ENCODE peak calls at places on chromosomes 7 and 10, in nine cellular contexts. I is ovary, B is esophagus muscularis mucosa, G is spleen, H is H54, U is suprapubic skin, N is upper lobe of left lung, F is adrenal gland, M is body of pancreas. C is an unnamed sample.

GRCh38 chr7:37665352-37666022 is 18.1 kb upstream of the GPR141 start:
- DNase-seq in I (no peak), B (no peak), G (no peak), H (no peak), U (no peak), N (no peak), F (no peak), M (no peak), C (no peak)

GRCh38 chr10:91088300-91089140 is 131.9 kb upstream of the PCGF5 start:
- DNase-seq in I (no peak), B (peak), G (no peak), H (no peak), U (no peak), N (no peak), F (no peak), M (no peak), C (no peak)

GRCh38 chr10:30433286-30433778 is 652 bp upstream of the MAP3K8 start:
- DNase-seq in I (peak), B (peak), G (peak), H (no peak), U (peak), N (peak), F (peak), M (peak), C (peak)

GRCh38 chr7:116292381-116292780 is 82.0 kb downstream of the TES start:
- DNase-seq in I (no peak), B (no peak), G (no peak), H (no peak), U (no peak), N (no peak), F (no peak), M (no peak), C (no peak)

GRCh38 chr7:75064291-75064690 is 9.3 kb downstream of the RCC1L start:
- DNase-seq in I (no peak), B (no peak), G (peak), H (no peak), U (no peak), N (no peak), F (no peak), M (no peak), C (no peak)

GRCh38 chr7:25643770-25644394 is 415.6 kb upstream of the NPVF start:
- DNase-seq in I (no peak), B (peak), G (no peak), H (no peak), U (no peak), N (no peak), F (no peak), M (no peak), C (no peak)

GRCh38 chr10:50809596-50809995 is 69.9 kb downstream of the ASAH2B start:
- DNase-seq in I (no peak), B (no peak), G (no peak), H (no peak), U (no peak), N (no peak), F (no peak), M (no peak), C (no peak)

GRCh38 chr7:100465702-100466311 is 1.7 kb upstream of the SPACDR start:
- DNase-seq in I (peak), B (no peak), G (peak), H (peak), U (no peak), N (peak), F (peak), M (peak), C (peak)

GRCh38 chr10:17430647-17431355 is 23.6 kb downstream of the ST8SIA6 start:
- DNase-seq in I (peak), B (no peak), G (no peak), H (no peak), U (no peak), N (peak), F (peak), M (peak), C (peak)

GRCh38 chr7:1160665-1161010 is 642 bp upstream of the ZFAND2A start:
- DNase-seq in I (no peak), B (no peak), G (peak), H (peak), U (no peak), N (peak), F (no peak), M (no peak), C (peak)

GRCh38 chr7:107661081-107661864 is 645 bp downstream of the SLC26A4 start:
- DNase-seq in I (peak), B (no peak), G (peak), H (no peak), U (no peak), N (peak), F (peak), M (peak), C (peak)

GRCh38 chr7:84422790-84423189 is 228.2 kb upstream of the SEMA3A start:
- DNase-seq in I (no peak), B (no peak), G (no peak), H (no peak), U (no peak), N (no peak), F (no peak), M (no peak), C (no peak)

GRCh38 chr10:3248526-3249255 is 76.1 kb upstream of the PITRM1 start:
- DNase-seq in I (no peak), B (no peak), G (no peak), H (peak), U (no peak), N (no peak), F (no peak), M (peak), C (no peak)

GRCh38 chr10:70518695-70519094 is 40.1 kb downstream of the PALD1 start:
- DNase-seq in I (no peak), B (no peak), G (no peak), H (peak), U (no peak), N (no peak), F (no peak), M (no peak), C (no peak)

GRCh38 chr10:96765406-96766240 is 45.3 kb upstream of the PIK3AP1 start:
- DNase-seq in I (peak), B (no peak), G (peak), H (peak), U (peak), N (peak), F (peak), M (peak), C (peak)

GRCh38 chr7:48084727-48085432 is 4.2 kb upstream of the UPP1 start:
- DNase-seq in I (peak), B (no peak), G (peak), H (peak), U (no peak), N (peak), F (peak), M (peak), C (peak)

GRCh38 chr10:43204943-43205671 is 61.8 kb downstream of the RASGEF1A start:
- DNase-seq in I (no peak), B (no peak), G (peak), H (peak), U (peak), N (peak), F (peak), M (peak), C (peak)

GRCh38 chr10:95260397-95260881 is 30.4 kb downstream of the PDLIM1 start:
- DNase-seq in I (no peak), B (peak), G (no peak), H (peak), U (peak), N (no peak), F (no peak), M (peak), C (no peak)

GRCh38 chr7:214410-215212 is 22.2 kb downstream of the FAM20C start:
- DNase-seq in I (no peak), B (no peak), G (no peak), H (peak), U (no peak), N (no peak), F (no peak), M (no peak), C (no peak)

GRCh38 chr7:27150568-27151340 is 1.6 kb downstream of the HOXA3 start:
- DNase-seq in I (peak), B (no peak), G (peak), H (peak), U (peak), N (peak), F (peak), M (peak), C (peak)

GRCh38 chr7:84412161-84412969 is 217.8 kb upstream of the SEMA3A start:
- DNase-seq in I (no peak), B (no peak), G (no peak), H (peak), U (no peak), N (no peak), F (no peak), M (no peak), C (no peak)

GRCh38 chr10:64537931-64538330 is 1016.7 kb downstream of the REEP3 start:
- DNase-seq in I (no peak), B (no peak), G (no peak), H (no peak), U (no peak), N (no peak), F (no peak), M (no peak), C (no peak)

GRCh38 chr7:124452176-124452575 is 313.4 kb downstream of the GPR37 start:
- DNase-seq in I (no peak), B (no peak), G (no peak), H (no peak), U (no peak), N (no peak), F (no peak), M (no peak), C (no peak)

GRCh38 chr10:35890061-35890969 is 248.2 kb upstream of the FZD8 start:
- DNase-seq in I (no peak), B (peak), G (no peak), H (no peak), U (no peak), N (no peak), F (no peak), M (no peak), C (no peak)

GRCh38 chr10:8337332-8337651 is 282.8 kb downstream of the GATA3 start:
- DNase-seq in I (no peak), B (no peak), G (no peak), H (no peak), U (no peak), N (no peak), F (no peak), M (no peak), C (no peak)

GRCh38 chr10:27153855-27154198 is 357 bp downstream of the YME1L1 start:
- DNase-seq in I (no peak), B (no peak), G (no peak), H (peak), U (no peak), N (no peak), F (no peak), M (peak), C (no peak)

GRCh38 chr10:70266056-70266455 is 17.7 kb downstream of the NPFFR1 start:
- DNase-seq in I (no peak), B (no peak), G (no peak), H (no peak), U (no peak), N (no peak), F (no peak), M (no peak), C (no peak)

GRCh38 chr10:59299933-59300332 is 62.4 kb downstream of the FAM13C start:
- DNase-seq in I (no peak), B (no peak), G (no peak), H (no peak), U (no peak), N (no peak), F (no peak), M (no peak), C (no peak)

GRCh38 chr10:59303018-59303417 is 59.3 kb downstream of the FAM13C start:
- DNase-seq in I (no peak), B (no peak), G (no peak), H (no peak), U (no peak), N (no peak), F (no peak), M (no peak), C (no peak)

GRCh38 chr10:59301067-59301674 is 61.2 kb downstream of the FAM13C start:
- DNase-seq in I (no peak), B (no peak), G (no peak), H (no peak), U (no peak), N (no peak), F (no peak), M (no peak), C (no peak)

GRCh38 chr10:59304521-59305097 is 57.7 kb downstream of the FAM13C start:
- DNase-seq in I (no peak), B (no peak), G (no peak), H (no peak), U (no peak), N (no peak), F (no peak), M (no peak), C (no peak)

GRCh38 chr10:59300386-59300785 is 62.0 kb downstream of the FAM13C start:
- DNase-seq in I (no peak), B (no peak), G (no peak), H (no peak), U (no peak), N (no peak), F (no peak), M (no peak), C (no peak)
- TF ChIP-seq POLR2A in I (no peak), B (no peak), G (no peak), H (no peak), U (no peak), N (no peak), F (no peak), M (no peak), C (no peak)

DNA sequence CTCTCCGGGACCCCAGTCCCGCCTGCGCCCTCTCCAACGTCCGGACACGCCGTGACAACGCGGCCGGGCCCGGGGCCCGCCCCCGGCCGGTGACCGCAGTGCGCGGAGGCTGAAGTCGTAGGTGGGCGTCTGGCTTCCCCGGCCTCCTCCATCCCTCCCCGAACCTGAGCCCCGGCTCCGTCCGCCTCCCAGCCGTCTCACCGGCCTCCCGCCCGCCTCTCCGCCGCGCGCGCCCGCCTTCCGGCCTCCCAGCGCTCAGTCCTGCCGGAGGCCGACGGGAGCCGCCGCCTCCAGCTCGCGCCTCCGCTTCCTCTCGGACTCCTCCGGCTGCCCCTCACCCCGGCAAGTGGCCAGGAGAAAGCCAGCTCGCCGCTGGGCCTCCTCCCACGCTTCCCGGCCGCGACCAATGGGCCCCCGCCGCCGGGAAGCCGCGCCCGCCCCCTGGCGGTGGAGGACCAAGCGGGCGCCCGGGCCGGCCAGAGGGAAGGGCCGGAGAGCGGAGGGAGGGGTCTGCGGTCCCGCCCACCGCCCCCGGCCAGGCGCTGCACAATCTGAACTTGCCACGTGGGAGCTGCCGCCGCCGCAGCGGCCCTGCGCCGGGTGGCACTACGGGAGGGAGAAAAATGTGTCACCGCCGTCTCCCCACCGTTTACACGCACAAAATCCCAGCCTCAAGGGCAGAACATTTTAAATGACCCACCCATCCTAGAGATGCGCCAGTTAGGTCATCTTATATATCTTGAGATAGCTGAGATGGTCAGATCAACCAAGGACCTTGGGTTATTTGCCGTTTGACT is at the start of gene FAM3C:
- DNase-seq in I (peak), B (peak), G (peak), H (peak), U (peak), N (peak), F (peak), M (peak), C (peak)
- TF ChIP-seq POLR2A in I (peak), B (peak), G (no peak), H (peak), U (peak), N (peak), F (peak), M (peak), C (no peak)

GRCh38 chr7:55488221-55488620 is 84.1 kb downstream of the VOPP1 start:
- DNase-seq in I (no peak), B (no peak), G (peak), H (no peak), U (no peak), N (no peak), F (no peak), M (no peak), C (no peak)
- TF ChIP-seq POLR2A in I (no peak), B (no peak), G (no peak), H (no peak), U (no peak), N (no peak), F (no peak), M (no peak), C (no peak)

GRCh38 chr10:21513035-21513434 is 12.4 kb downstream of the SKIDA1 start:
- DNase-seq in I (no peak), B (no peak), G (no peak), H (no peak), U (no peak), N (no peak), F (no peak), M (no peak), C (no peak)

GRCh38 chr10:21514808-21515580 is 10.5 kb downstream of the SKIDA1 start:
- DNase-seq in I (no peak), B (no peak), G (no peak), H (no peak), U (no peak), N (no peak), F (no peak), M (no peak), C (no peak)

GRCh38 chr10:21515581-21516269 is 9.8 kb downstream of the SKIDA1 start:
- DNase-seq in I (no peak), B (no peak), G (no peak), H (no peak), U (no peak), N (no peak), F (no peak), M (no peak), C (no peak)

GRCh38 chr10:21516270-21517131 is 9.0 kb downstream of the SKIDA1 start:
- DNase-seq in I (peak), B (no peak), G (peak), H (no peak), U (no peak), N (peak), F (peak), M (peak), C (peak)

GRCh38 chr10:21514101-21514807 is 11.2 kb downstream of the SKIDA1 start:
- DNase-seq in I (no peak), B (no peak), G (no peak), H (no peak), U (no peak), N (no peak), F (no peak), M (no peak), C (no peak)
- TF ChIP-seq POLR2A in I (no peak), B (no peak), G (no peak), H (no peak), U (no peak), N (no peak), F (no peak), M (no peak), C (no peak)

GRCh38 chr10:32952094-32952493 is 5.9 kb downstream of the ITGB1 start:
- DNase-seq in I (no peak), B (no peak), G (no peak), H (no peak), U (no peak), N (no peak), F (no peak), M (no peak), C (no peak)

GRCh38 chr10:32951111-32951510 is 6.9 kb downstream of the ITGB1 start:
- DNase-seq in I (no peak), B (no peak), G (no peak), H (no peak), U (no peak), N (no peak), F (no peak), M (no peak), C (no peak)

GRCh38 chr10:32953277-32953927 is 4.6 kb downstream of the ITGB1 start:
- DNase-seq in I (no peak), B (no peak), G (no peak), H (no peak), U (no peak), N (no peak), F (no peak), M (peak), C (no peak)

GRCh38 chr10:32954080-32954479 is 4.0 kb downstream of the ITGB1 start:
- DNase-seq in I (no peak), B (no peak), G (no peak), H (no peak), U (no peak), N (no peak), F (no peak), M (no peak), C (no peak)

DNA sequence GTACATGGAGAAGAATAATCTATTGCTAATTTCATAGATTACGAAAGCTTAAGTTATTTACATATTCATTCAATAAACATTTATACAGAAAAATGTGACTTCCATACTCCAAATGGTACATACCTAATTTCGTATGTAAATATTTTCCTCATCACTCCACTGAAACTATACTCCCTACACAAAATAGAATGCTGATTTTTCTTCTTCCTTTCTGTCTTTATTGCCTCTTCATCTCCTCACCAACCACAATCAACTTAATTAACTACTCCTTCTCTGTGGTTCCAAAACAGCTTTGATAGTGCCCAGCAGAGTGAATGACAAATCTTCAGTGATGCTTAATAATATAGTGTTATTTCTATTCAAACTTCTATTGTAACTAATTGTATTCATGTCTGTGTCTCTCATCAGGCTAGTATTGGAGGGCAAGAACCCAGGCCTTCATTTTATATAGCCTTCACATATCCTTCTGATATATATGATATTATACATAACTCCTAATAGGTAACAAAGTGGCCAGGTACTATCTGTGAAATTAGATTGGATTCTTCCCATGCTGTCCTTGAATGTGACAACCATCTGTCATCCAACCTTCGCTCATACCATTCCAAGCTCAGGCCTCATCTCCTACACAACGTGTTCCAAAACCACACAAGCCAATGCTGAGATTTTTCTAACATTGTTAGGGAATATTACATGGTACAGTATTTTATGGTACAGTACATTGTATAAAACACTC is 5.3 kb downstream of the ITGB1 start:
- DNase-seq in I (no peak), B (no peak), G (no peak), H (no peak), U (no peak), N (no peak), F (no peak), M (no peak), C (no peak)
- TF ChIP-seq POLR2A in I (no peak), B (no peak), G (no peak), H (no peak), U (no peak), N (no peak), F (no peak), M (no peak), C (no peak)